ENCODE peak calls at places on chromosomes 5 and 9, in four cellular contexts. V is epithelial cell of esophagus; I is heart right ventricle; X is stimulated activated CD4-positive, alpha-beta T cell treated with anti-CD3 and anti-CD28 coated beads, Interleukin-15, amount 100 ng/mL, for 1 hour. M is an unnamed sample.

GRCh38 chr9:77513457-77513856 is 134.7 kb downstream of the GNA14 start:
- DNase-seq in X (no peak), I (no peak), V (no peak), M (no peak)

GRCh38 chr5:16025681-16026080 is 153.9 kb downstream of the MARCHF11 start:
- DNase-seq in I (no peak), V (no peak), X (no peak), M (no peak)

GRCh38 chr5:134530375-134531077 is 5.1 kb downstream of the JADE2 start:
- DNase-seq in V (no peak), X (no peak), I (peak; percentile 50), M (peak; percentile 47)

GRCh38 chr9:16653491-16654407 is 216.7 kb downstream of the BNC2 start:
- DNase-seq in I (no peak), V (no peak), X (no peak), M (no peak)

GRCh38 chr9:19931066-19931465 is 142.2 kb upstream of the SLC24A2 start:
- DNase-seq in X (no peak), V (no peak), I (no peak), M (no peak)

GRCh38 chr5:100505984-100506670 is 29.0 kb upstream of the FAM174A start:
- DNase-seq in V (peak; percentile 93), I (no peak), X (no peak), M (no peak)

GRCh38 chr5:132025403-132025971 is 14.0 kb upstream of the ACSL6 start:
- DNase-seq in X (no peak), I (no peak), V (no peak), M (no peak)

GRCh38 chr5:132782101-132782500 is 5.1 kb upstream of the SEPTIN8 start:
- DNase-seq in V (peak; percentile 69), I (no peak), X (no peak), M (no peak)

GRCh38 chr9:6008169-6008979 is 7.0 kb downstream of the RANBP6 start:
- DNase-seq in V (peak; percentile 99), X (peak; percentile 85), I (peak; percentile 89), M (peak; percentile 94)

GRCh38 chr5:160233215-160233614 is 3.9 kb downstream of the FABP6 start:
- DNase-seq in X (no peak), V (peak; percentile 88), I (no peak), M (no peak)

GRCh38 chr5:1727571-1727970 is 72.1 kb downstream of the MRPL36 start:
- DNase-seq in X (no peak), I (no peak), V (no peak), M (no peak)

GRCh38 chr9:93149361-93149760 is 15.3 kb upstream of the NINJ1 start:
- DNase-seq in I (no peak), V (no peak), X (no peak), M (no peak)

GRCh38 chr5:113487779-113488644 is at the start of gene MCC:
- DNase-seq in V (peak; percentile 96), I (peak; percentile 82), X (no peak), M (peak; percentile 61)

GRCh38 chr5:86918246-86918645 is 300.5 kb downstream of the COX7C start:
- DNase-seq in X (no peak), I (no peak), V (no peak), M (no peak)

GRCh38 chr9:95816716-95817115 is 58.8 kb upstream of the ERCC6L2 start:
- DNase-seq in I (no peak), X (no peak), V (no peak), M (no peak)

GRCh38 chr9:96495341-96495740 is 45.4 kb downstream of the HABP4 start:
- DNase-seq in I (no peak), X (no peak), V (peak; percentile 37), M (no peak)

GRCh38 chr9:124132671-124133147 is 121.1 kb downstream of the LHX2 start:
- DNase-seq in I (no peak), X (no peak), V (no peak), M (no peak)

GRCh38 chr5:42989198-42989597 is 50.9 kb downstream of the ANXA2R start:
- DNase-seq in X (no peak), I (no peak), V (no peak), M (no peak)

GRCh38 chr5:60404171-60404570 is 295.8 kb downstream of the DEPDC1B start:
- DNase-seq in X (no peak), I (no peak), V (peak; percentile 23), M (no peak)

GRCh38 chr5:155839251-155840037 is 487.5 kb upstream of the SGCD start:
- DNase-seq in V (no peak), X (no peak), I (no peak), M (no peak)

GRCh38 chr9:114280636-114281315 is 42.1 kb upstream of the ORM1 start:
- DNase-seq in V (no peak), I (no peak), X (no peak), M (no peak)

GRCh38 chr5:76982450-76982849 is 29.6 kb downstream of the CRHBP start:
- DNase-seq in I (no peak), V (no peak), X (no peak), M (no peak)

GRCh38 chr9:129898205-129898604 is 62.9 kb downstream of the USP20 start:
- DNase-seq in I (no peak), X (no peak), V (peak; percentile 67), M (no peak)

GRCh38 chr9:78424299-78424698 is 127.4 kb downstream of the PSAT1 start:
- DNase-seq in V (no peak), X (no peak), I (no peak), M (no peak)

GRCh38 chr5:132417010-132417439 is 47.5 kb downstream of the SLC22A5 start:
- DNase-seq in V (peak; percentile 46), I (peak; percentile 57), X (no peak), M (no peak)

GRCh38 chr9:94918038-94918753 is 191.7 kb downstream of the AOPEP start:
- DNase-seq in X (no peak), I (no peak), V (no peak), M (no peak)

GRCh38 chr9:19375536-19375935 is 4.5 kb downstream of the RPS6 start:
- DNase-seq in X (no peak), I (no peak), V (no peak), M (no peak)

GRCh38 chr5:91272858-91273257 is 110.3 kb downstream of the ARRDC3 start:
- DNase-seq in X (no peak), V (no peak), I (no peak), M (no peak)

M was measured in amygdala.